ENCODE peak calls at places on chromosomes 13 and 19, in nine cellular contexts. U, D, J, W, P, X, C, R and E are unnamed samples.

GRCh38 chr13:92808007-92808406 is 418.6 kb upstream of the GPC6 start:
- DNase-seq in J (no peak), R (no peak), W (no peak), C (no peak), X (no peak), U (no peak), D (no peak), P (no peak), E (no peak)

GRCh38 chr13:109867766-109868165 is 81.4 kb upstream of the IRS2 start:
- DNase-seq in X (no peak), R (no peak), D (peak; percentile 49), U (no peak), W (no peak), J (no peak), P (no peak), C (no peak), E (no peak)

GRCh38 chr19:34525001-34525400 is 43.4 kb downstream of the WTIP start:
- DNase-seq in P (no peak), R (no peak), J (no peak), D (no peak), C (no peak), X (no peak), W (no peak), U (no peak), E (no peak)

GRCh38 chr13:99980201-99981114 is 1.1 kb upstream of the ZIC2 start:
- DNase-seq in X (peak; percentile 57), W (peak; percentile 60), P (no peak), U (peak; percentile 41), C (peak; percentile 20), J (peak; percentile 62), D (peak; percentile 96), R (peak; percentile 96), E (peak; percentile 81)

GRCh38 chr13:110000534-110001345 is 214.4 kb upstream of the IRS2 start:
- DNase-seq in P (no peak), R (no peak), J (no peak), C (no peak), D (peak; percentile 34), X (peak; percentile 29), U (no peak), W (no peak), E (no peak)

GRCh38 chr13:50636007-50636704 is 207.3 kb downstream of the DLEU7 start:
- DNase-seq in W (no peak), U (no peak), R (peak; percentile 87), X (no peak), C (no peak), J (peak; percentile 29), D (no peak), P (no peak), E (no peak)

GRCh38 chr13:27341616-27342015 is 71.0 kb downstream of the RASL11A start:
- DNase-seq in W (no peak), U (no peak), X (no peak), R (no peak), P (no peak), J (no peak), D (no peak), C (no peak), E (no peak)

GRCh38 chr19:54312011-54312410 is 955 bp downstream of the LILRA5 start:
- DNase-seq in P (no peak), U (no peak), J (no peak), X (no peak), D (no peak), W (no peak), C (no peak), R (no peak), E (no peak)

GRCh38 chr19:10074153-10074552 is 12.0 kb upstream of the SHFL start:
- DNase-seq in R (no peak), X (peak; percentile 50), P (no peak), J (no peak), D (no peak), U (no peak), C (no peak), W (no peak), E (peak; percentile 37)

GRCh38 chr13:41694902-41695301 is 237.6 kb downstream of the RGCC start:
- DNase-seq in P (peak; percentile 75), C (peak; percentile 67), U (peak; percentile 81), D (peak; percentile 66), X (peak; percentile 87), R (no peak), J (no peak), W (peak; percentile 53), E (peak; percentile 25)

GRCh38 chr19:12694641-12695040 is 1.8 kb downstream of the FBXW9 start:
- DNase-seq in U (no peak), J (no peak), X (no peak), D (no peak), W (no peak), P (no peak), C (no peak), R (peak; percentile 30), E (no peak)
- H3K27ac ChIP-seq in U (no peak overlapping the region), J (no peak overlapping the region), X (no peak overlapping the region), D (no peak overlapping the region), W (no peak overlapping the region), P (no peak overlapping the region), C (no peak overlapping the region), R (no peak overlapping the region), E (no peak overlapping the region)

GRCh38 chr13:112671359-112671758 is 18.5 kb upstream of the ATP11A start:
- DNase-seq in J (no peak), U (peak; percentile 4), D (no peak), R (peak; percentile 36), X (no peak), P (no peak), W (no peak), C (no peak), E (no peak)

GRCh38 chr13:112672651-112673284 is 17.1 kb upstream of the ATP11A start:
- DNase-seq in U (no peak), J (no peak), P (no peak), W (no peak), C (no peak), D (no peak), X (no peak), R (peak; percentile 40), E (no peak)

GRCh38 chr13:112670118-112670517 is 19.7 kb upstream of the ATP11A start:
- DNase-seq in P (no peak), R (peak; percentile 64), J (no peak), D (no peak), C (no peak), X (no peak), U (peak; percentile 10), W (no peak), E (no peak)

GRCh38 chr13:112670864-112671263 is 19.0 kb upstream of the ATP11A start:
- DNase-seq in D (no peak), X (no peak), P (no peak), J (no peak), C (no peak), U (peak; percentile 12), R (peak; percentile 45), W (no peak), E (no peak)

DNA sequence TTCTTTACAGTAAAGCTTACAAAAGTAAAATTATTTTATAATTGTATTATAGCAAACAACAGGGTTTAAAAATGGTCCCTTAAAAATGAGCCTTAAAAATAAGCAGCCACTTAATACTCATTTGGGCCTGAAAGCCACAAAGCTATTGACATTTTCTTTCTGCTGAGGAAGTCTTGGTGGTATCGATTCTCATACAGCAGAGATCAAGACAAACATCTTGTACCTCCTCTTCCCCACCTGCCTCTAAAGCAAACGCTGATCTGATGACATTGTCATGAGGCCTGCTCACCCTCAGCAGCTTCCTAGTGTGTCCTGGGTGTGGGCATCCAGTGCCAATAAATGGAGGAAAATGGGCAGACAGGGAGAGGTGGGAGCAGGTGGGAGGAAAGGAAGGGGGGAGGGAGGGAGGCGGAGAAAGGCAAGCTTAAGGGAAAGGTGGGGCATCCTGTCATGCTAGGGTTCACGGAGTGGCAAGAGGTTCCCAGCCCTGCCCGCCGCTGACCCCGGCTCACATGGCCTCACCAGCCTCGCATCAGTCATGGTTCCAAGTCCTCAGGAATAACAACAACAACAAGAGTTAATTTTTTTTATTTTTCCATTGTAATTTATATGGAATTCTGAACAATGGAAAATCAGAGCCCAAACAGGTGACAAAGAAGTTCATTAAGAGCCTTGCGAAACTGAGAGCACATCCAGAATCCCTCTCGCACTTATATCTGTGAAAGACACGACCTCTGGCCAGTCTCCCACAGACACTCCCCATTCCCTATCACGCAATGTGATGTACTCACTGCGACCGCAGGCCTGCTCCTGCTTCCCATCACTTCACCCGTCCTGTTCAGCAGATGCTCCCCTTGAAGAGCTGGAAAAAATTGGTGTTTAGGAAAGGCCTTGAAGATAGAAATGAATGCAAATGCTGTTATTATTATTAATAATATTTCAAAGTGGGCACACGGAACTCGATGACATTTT is 15.1 kb upstream of the ATP11A start:
- DNase-seq in P (no peak), U (peak; percentile 1), J (no peak), X (no peak), C (no peak), W (no peak), R (peak; percentile 41), D (no peak), E (no peak)
- H3K27ac ChIP-seq in P (no peak overlapping the region), U (no peak overlapping the region), J (no peak overlapping the region), X (no peak overlapping the region), C (no peak overlapping the region), W (no peak overlapping the region), R (no peak overlapping the region), D (no peak overlapping the region), E (no peak overlapping the region)

GRCh38 chr19:13019330-13019729 is 24.1 kb downstream of the NFIX start:
- DNase-seq in C (no peak), J (no peak), R (no peak), X (no peak), U (no peak), W (no peak), D (no peak), P (no peak), E (no peak)

GRCh38 chr19:13016628-13017305 is 21.5 kb downstream of the NFIX start:
- DNase-seq in W (no peak), C (no peak), U (no peak), P (no peak), D (no peak), J (no peak), X (peak; percentile 42), R (peak; percentile 63), E (no peak)

GRCh38 chr19:13017306-13018036 is 22.2 kb downstream of the NFIX start:
- DNase-seq in D (no peak), C (no peak), J (no peak), X (peak; percentile 70), P (no peak), W (no peak), R (peak; percentile 74), U (no peak), E (no peak)

GRCh38 chr19:13020002-13020414 is 24.7 kb downstream of the NFIX start:
- DNase-seq in W (no peak), X (peak; percentile 51), J (no peak), D (no peak), R (peak; percentile 81), U (no peak), P (no peak), C (no peak), E (no peak)

GRCh38 chr19:13018037-13018914 is 23.0 kb downstream of the NFIX start:
- DNase-seq in J (no peak), C (no peak), R (peak; percentile 68), P (no peak), U (no peak), D (no peak), W (no peak), X (peak; percentile 58), E (no peak)
- H3K27ac ChIP-seq in J (no peak overlapping the region), C (peak overlapping the region; percentile 81), R (no peak overlapping the region), P (peak overlapping the region; percentile 12), U (peak overlapping the region; percentile 88), D (no peak overlapping the region), W (peak overlapping the region; percentile 94), X (peak overlapping the region; percentile 50), E (no peak overlapping the region)

DNA sequence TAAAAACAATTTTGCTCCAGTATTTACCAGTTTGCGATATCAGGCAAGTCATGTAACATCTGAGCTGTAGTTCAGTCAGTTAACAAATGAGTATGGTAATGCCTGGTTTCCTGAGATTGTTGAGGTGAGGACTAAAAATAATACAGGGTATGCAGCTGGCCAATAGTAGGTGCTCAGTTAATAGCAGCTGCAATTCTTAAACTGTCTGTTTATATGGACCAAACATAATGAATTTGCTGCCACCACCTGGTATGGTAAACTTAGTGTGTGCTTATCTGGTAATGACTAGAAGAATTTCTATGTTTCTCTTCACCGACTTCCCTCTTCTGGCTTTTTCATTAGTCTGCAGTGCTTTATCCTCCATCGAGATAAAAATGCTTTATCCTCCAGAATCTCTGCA is 9.1 kb downstream of the ZMYM2 start:
- DNase-seq in P (no peak), U (no peak), C (no peak), R (no peak), J (no peak), W (no peak), D (no peak), X (no peak), E (no peak)
- H3K27ac ChIP-seq in P (no peak overlapping the region), U (no peak overlapping the region), C (no peak overlapping the region), R (no peak overlapping the region), J (no peak overlapping the region), W (no peak overlapping the region), D (no peak overlapping the region), X (no peak overlapping the region), E (no peak overlapping the region)